ENCODE peak calls at places on chromosomes 3 and 15, in six cellular contexts. S, D, X, J, P and B are unnamed samples.

GRCh38 chr15:58228708-58229107 is 90.5 kb downstream of the AQP9 start:
- DNase-seq in S (no peak), D (no peak), X (no peak), J (peak; percentile 67), P (no peak), B (no peak)

GRCh38 chr3:151169700-151170224 is 33.3 kb downstream of the GPR171 start:
- DNase-seq in S (no peak), D (peak; percentile 86), X (no peak), J (no peak), P (no peak), B (peak; percentile 70)

GRCh38 chr15:80118956-80119355 is 33.8 kb upstream of the FAH start:
- DNase-seq in S (no peak), D (no peak), X (no peak), J (no peak), P (no peak), B (no peak)

GRCh38 chr3:129476586-129476985 is 36.6 kb downstream of the IFT122 start:
- DNase-seq in S (no peak), D (no peak), X (no peak), J (no peak), P (no peak), B (no peak)

GRCh38 chr3:161462138-161462537 is 34.5 kb upstream of the OTOL1 start:
- DNase-seq in S (no peak), D (no peak), X (no peak), J (no peak), P (no peak), B (no peak)

GRCh38 chr3:101780661-101781060 is 1.6 kb downstream of the NXPE3 start:
- DNase-seq in S (peak; percentile 50), D (no peak), X (no peak), J (peak; percentile 86), P (peak; percentile 35), B (no peak)

GRCh38 chr3:183497313-183497712 is 58.2 kb downstream of the KLHL6 start:
- DNase-seq in S (no peak), D (no peak), X (no peak), J (no peak), P (no peak), B (no peak)

GRCh38 chr15:38563723-38564519 is 693 bp downstream of the RASGRP1 start:
- DNase-seq in S (peak; percentile 32), D (no peak), X (peak; percentile 64), J (peak; percentile 60), P (no peak), B (peak; percentile 78)

GRCh38 chr15:82935382-82935781 is 17.1 kb downstream of the HOMER2 start:
- DNase-seq in S (no peak), D (no peak), X (no peak), J (no peak), P (no peak), B (no peak)

GRCh38 chr3:13896473-13897154 is 16.7 kb upstream of the WNT7A start:
- DNase-seq in S (peak; percentile 59), D (no peak), X (no peak), J (peak; percentile 68), P (peak; percentile 46), B (no peak)

GRCh38 chr15:57312323-57313133 is 63.8 kb upstream of the CGNL1 start:
- DNase-seq in S (no peak), D (no peak), X (no peak), J (no peak), P (no peak), B (no peak)